ENCODE peak calls at places on chromosomes 4 and X, in four cellular contexts. T, P, S and O are unnamed samples.

GRCh38 chrX:29297171-29297800 is 710.0 kb downstream of the IL1RAPL1 start:
- DNase-seq in T (no peak), P (no peak), S (no peak), O (no peak)

GRCh38 chr4:165312506-165312905 is 15.0 kb upstream of the MSMO1 start:
- DNase-seq in T (no peak), P (no peak), S (no peak), O (no peak)

GRCh38 chr4:99649208-99649607 is 8.4 kb downstream of the C4orf54 start:
- DNase-seq in T (no peak), P (no peak), S (no peak), O (no peak)

GRCh38 chrX:12042615-12043014 is 95.7 kb upstream of the FRMPD4 start:
- DNase-seq in T (no peak), P (no peak), S (no peak), O (no peak)

GRCh38 chr4:110865611-110866254 is 242.9 kb upstream of the PITX2 start:
- DNase-seq in T (no peak), P (no peak), S (no peak), O (no peak)

GRCh38 chr4:186840771-186841301 is 117.2 kb upstream of the FAT1 start:
- DNase-seq in T (no peak), P (no peak), S (no peak), O (no peak)

GRCh38 chr4:143344011-143344410 is 7.3 kb downstream of the GAB1 start:
- DNase-seq in T (no peak), P (no peak), S (no peak), O (no peak)

GRCh38 chr4:77493829-77494551 is 111.6 kb upstream of the CXCL13 start:
- DNase-seq in T (no peak), P (no peak), S (no peak), O (no peak)

GRCh38 chr4:87092389-87093141 is 127.9 kb downstream of the KLHL8 start:
- DNase-seq in T (no peak), P (no peak), S (peak; percentile 64), O (no peak)

GRCh38 chrX:3527166-3527565 is 180.7 kb upstream of the MXRA5 start:
- DNase-seq in T (no peak), P (no peak), S (no peak), O (no peak)

GRCh38 chrX:153800177-153800722 is 5.8 kb downstream of the SSR4 start:
- DNase-seq in T (no peak), P (no peak), S (no peak), O (no peak)

GRCh38 chr4:178577933-178578332 is 1135.7 kb upstream of the AGA start:
- DNase-seq in T (no peak), P (no peak), S (peak; percentile 11), O (no peak)

GRCh38 chr4:72817012-72817411 is 248.0 kb upstream of the ADAMTS3 start:
- DNase-seq in T (no peak), P (no peak), S (no peak), O (no peak)

GRCh38 chrX:8784162-8784561 is 17.0 kb downstream of the FAM9A start:
- DNase-seq in T (no peak), P (no peak), S (no peak), O (no peak)

GRCh38 chr4:80388284-80388607 is 52.7 kb downstream of the CFAP299 start:
- DNase-seq in T (no peak), P (no peak), S (no peak), O (no peak)

GRCh38 chrX:129523076-129524055 is at the start of gene SMARCA1:
- DNase-seq in T (no peak), P (no peak), S (no peak), O (no peak)

GRCh38 chrX:68929332-68930150 is 100.7 kb downstream of the EFNB1 start:
- DNase-seq in T (no peak), P (no peak), S (no peak), O (no peak)